ENCODE peak calls at places on chromosomes 2 and 18, in six cellular contexts. J is thoracic aorta; X is CD4-positive, CD25-positive, alpha-beta regulatory T cell; O is endodermal cell; G is cardiac muscle cell; I is fibroblast of lung. U is an unnamed sample.
A peak's percentile ranks its signal among the peaks of the same experiment; 100 is the strongest.

GRCh38 chr2:160490760-160491367 is 2.7 kb downstream of the RBMS1 start:
- DNase-seq in J (no peak), X (no peak), O (no peak), G (no peak), I (peak; percentile 28), U (no peak)

GRCh38 chr2:56940054-56940453 is 756.3 kb downstream of the CCDC85A start:
- DNase-seq in J (no peak), X (no peak), O (no peak), G (no peak), I (no peak), U (no peak)

GRCh38 chr2:28451793-28452533 is 43.9 kb upstream of the PLB1 start:
- DNase-seq in J (no peak), X (no peak), O (no peak), G (no peak), I (no peak), U (no peak)

GRCh38 chr2:25274868-25275574 is 66.7 kb downstream of the DNMT3A start:
- DNase-seq in J (no peak), X (peak; percentile 19), O (no peak), G (peak; percentile 60), I (no peak), U (peak; percentile 55)

GRCh38 chr2:159939946-159940345 is 122.5 kb downstream of the PLA2R1 start:
- DNase-seq in J (no peak), X (peak; percentile 4), O (no peak), G (peak; percentile 45), I (peak; percentile 51), U (no peak)

GRCh38 chr2:127572841-127573240 is 37.4 kb downstream of the MYO7B start:
- DNase-seq in J (no peak), X (no peak), O (peak; percentile 3), G (no peak), I (no peak), U (no peak)

GRCh38 chr2:30359644-30360167 is 87.3 kb upstream of the LCLAT1 start:
- DNase-seq in J (no peak), X (no peak), O (no peak), G (peak; percentile 87), I (peak; percentile 71), U (no peak)

GRCh38 chr2:238811765-238812164 is 36.1 kb upstream of the TWIST2 start:
- DNase-seq in J (no peak), X (no peak), O (no peak), G (peak; percentile 19), I (no peak), U (no peak)

GRCh38 chr2:105536175-105536574 is 137.3 kb upstream of the FHL2 start:
- DNase-seq in J (no peak), X (no peak), O (peak; percentile 6), G (no peak), I (no peak), U (no peak)

GRCh38 chr2:219997341-219997851 is 370.0 kb downstream of the SLC4A3 start:
- DNase-seq in J (no peak), X (no peak), O (peak; percentile 92), G (peak; percentile 64), I (peak; percentile 50), U (no peak)

GRCh38 chr2:26668041-26668440 is 24.5 kb upstream of the KCNK3 start:
- DNase-seq in J (no peak), X (no peak), O (peak; percentile 18), G (no peak), I (no peak), U (no peak)

GRCh38 chr18:9413586-9413985 is 61.7 kb upstream of the RALBP1 start:
- DNase-seq in J (no peak), X (no peak), O (no peak), G (peak; percentile 76), I (peak; percentile 83), U (no peak)

GRCh38 chr2:229725716-229726346 is 11.5 kb upstream of the DNER start:
- DNase-seq in J (no peak), X (no peak), O (no peak), G (peak; percentile 64), I (peak; percentile 91), U (no peak)

GRCh38 chr18:74532511-74533025 is 1.7 kb upstream of the CNDP1 start:
- DNase-seq in J (no peak), X (no peak), O (peak; percentile 43), G (no peak), I (no peak), U (no peak)

GRCh38 chr2:95377724-95378123 is 24.8 kb upstream of the FAHD2A start:
- DNase-seq in J (no peak), X (no peak), O (peak; percentile 37), G (no peak), I (no peak), U (no peak)

GRCh38 chr2:240701091-240701735 is 9.5 kb downstream of the AQP12A start:
- DNase-seq in J (no peak), X (no peak), O (no peak), G (no peak), I (no peak), U (no peak)

GRCh38 chr2:241565413-241565812 is 6.9 kb downstream of the BOK start:
- DNase-seq in J (no peak), X (no peak), O (peak; percentile 49), G (no peak), I (no peak), U (no peak)

GRCh38 chr2:207768891-207769596 is 662 bp downstream of the FZD5 start:
- DNase-seq in J (no peak), X (peak; percentile 20), O (peak; percentile 79), G (peak; percentile 37), I (peak; percentile 38), U (no peak)

GRCh38 chr2:156526950-156527636 is 90.9 kb downstream of the GPD2 start:
- DNase-seq in J (no peak), X (no peak), O (no peak), G (no peak), I (no peak), U (no peak)

GRCh38 chr2:170146784-170147183 is 31.2 kb upstream of the MYO3B start:
- DNase-seq in J (no peak), X (no peak), O (no peak), G (no peak), I (no peak), U (no peak)

GRCh38 chr2:71126957-71127356 is 3.1 kb downstream of the MCEE start:
- DNase-seq in J (no peak), X (no peak), O (no peak), G (no peak), I (no peak), U (no peak)
- H3K4me3 ChIP-seq in J (no peak overlapping the region), X (no peak overlapping the region), O (no peak overlapping the region), G (no peak overlapping the region), I (no peak overlapping the region), U (no peak overlapping the region)

GRCh38 chr2:101560780-101561315 is 85.9 kb upstream of the RFX8 start:
- DNase-seq in J (no peak), X (no peak), O (no peak), G (no peak), I (no peak), U (no peak)
- H3K36me3 ChIP-seq in J (no peaks in the 10 kb centered on the region), X (no peaks in the 10 kb centered on the region), O (no peaks in the 10 kb centered on the region), G (no peaks in the 10 kb centered on the region), I (no peaks in the 10 kb centered on the region), U (no peaks in the 10 kb centered on the region)

GRCh38 chr2:32262105-32262504 is 2.6 kb downstream of the NLRC4 start:
- DNase-seq in J (no peak), X (no peak), O (no peak), G (no peak), I (no peak), U (no peak)

DNA sequence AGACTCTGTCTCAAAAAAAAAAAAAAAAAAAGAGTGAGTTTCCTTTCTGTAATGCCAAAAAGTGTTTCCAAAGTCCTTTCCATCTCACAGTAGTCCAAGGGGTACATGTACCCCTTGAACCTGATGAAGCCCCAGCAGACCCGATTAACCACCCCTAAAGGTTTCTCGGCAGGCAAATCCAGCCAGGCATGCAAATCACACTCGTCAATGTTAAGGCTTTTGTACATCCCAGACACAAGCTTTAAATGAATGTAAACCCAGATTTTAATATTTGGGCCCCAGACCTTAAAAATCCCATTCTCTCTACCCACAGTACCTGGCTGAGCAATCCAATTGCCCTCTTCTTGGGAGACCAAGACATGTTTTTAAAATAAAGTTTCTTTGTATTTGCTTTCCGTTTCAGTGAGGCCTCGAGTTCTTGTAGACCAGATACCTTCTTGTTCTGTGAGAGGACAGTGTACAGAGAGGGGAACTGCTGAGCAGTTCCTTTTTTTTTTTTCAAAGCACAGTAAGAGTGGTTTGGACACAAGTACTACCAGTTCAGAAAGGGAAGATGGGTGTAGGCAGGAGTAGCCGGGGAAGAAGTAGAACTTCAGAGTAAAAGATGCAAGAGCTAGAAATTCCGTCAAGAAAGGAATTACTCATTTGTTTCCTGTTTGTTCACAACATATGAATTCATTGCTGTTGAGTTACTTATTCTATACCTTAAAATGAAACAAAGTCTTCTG is at the start of gene NLRC4:
- DNase-seq in J (no peak), X (no peak), O (no peak), G (no peak), I (no peak), U (no peak)
- H3K4me1 ChIP-seq in J (peaks cover 8% of the 10 kb centered on the region), X (peaks cover 5% of the 10 kb centered on the region), O (no peaks in the 10 kb centered on the region), G (no peaks in the 10 kb centered on the region), I (no peaks in the 10 kb centered on the region), U (no peaks in the 10 kb centered on the region)

DNA sequence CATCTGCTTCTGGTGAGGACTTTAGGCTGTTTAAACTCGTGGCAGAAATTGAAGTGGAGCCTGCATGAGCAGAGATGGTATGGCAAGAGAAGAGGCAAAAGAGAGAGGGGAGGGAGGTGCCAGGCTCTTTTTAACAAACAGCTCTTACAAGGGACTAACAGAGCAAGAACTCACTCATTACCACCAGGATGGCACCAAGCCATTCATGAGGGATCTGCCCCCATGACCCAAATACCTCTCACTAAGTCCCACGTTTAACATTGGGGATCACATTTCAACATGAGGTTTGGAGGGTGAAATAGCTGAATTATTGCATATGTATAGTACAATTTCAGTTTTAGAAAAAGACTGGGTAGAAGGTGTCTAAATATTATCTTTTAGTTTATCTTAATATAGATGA is 86.9 kb downstream of the GULP1 start:
- DNase-seq in J (no peak), X (no peak), O (no peak), G (no peak), I (peak; percentile 15), U (no peak)
- H3K4me3 ChIP-seq in J (no peak overlapping the region), X (no peak overlapping the region), O (no peak overlapping the region), G (no peak overlapping the region), I (no peak overlapping the region), U (no peak overlapping the region)

DNA sequence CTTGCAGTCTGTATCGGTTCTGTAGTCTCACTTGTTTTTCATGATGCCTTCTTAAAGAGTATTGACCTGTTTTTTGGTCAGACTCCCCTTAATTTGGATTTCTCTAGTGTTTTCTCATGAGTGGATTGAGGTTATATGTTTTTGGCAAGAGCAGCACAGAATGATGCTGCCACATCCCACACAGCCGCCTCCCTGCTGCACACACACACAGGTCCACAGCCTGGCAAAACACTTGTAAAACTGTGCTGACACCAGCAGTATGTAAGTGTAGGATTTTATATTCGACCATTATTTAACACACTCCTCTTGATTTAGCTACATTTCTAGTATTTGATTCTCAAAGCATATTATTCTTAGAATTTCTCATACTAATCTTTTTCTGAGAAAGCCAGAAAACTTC is 68.1 kb downstream of the ITGB1BP1 start:
- DNase-seq in J (no peak), X (no peak), O (no peak), G (no peak), I (no peak), U (no peak)
- H3K36me3 ChIP-seq in J (peaks cover 60% of the 10 kb centered on the region), X (no peaks in the 10 kb centered on the region), O (peaks cover 15% of the 10 kb centered on the region), G (no peaks in the 10 kb centered on the region), I (peaks cover 6% of the 10 kb centered on the region), U (no peaks in the 10 kb centered on the region)

DNA sequence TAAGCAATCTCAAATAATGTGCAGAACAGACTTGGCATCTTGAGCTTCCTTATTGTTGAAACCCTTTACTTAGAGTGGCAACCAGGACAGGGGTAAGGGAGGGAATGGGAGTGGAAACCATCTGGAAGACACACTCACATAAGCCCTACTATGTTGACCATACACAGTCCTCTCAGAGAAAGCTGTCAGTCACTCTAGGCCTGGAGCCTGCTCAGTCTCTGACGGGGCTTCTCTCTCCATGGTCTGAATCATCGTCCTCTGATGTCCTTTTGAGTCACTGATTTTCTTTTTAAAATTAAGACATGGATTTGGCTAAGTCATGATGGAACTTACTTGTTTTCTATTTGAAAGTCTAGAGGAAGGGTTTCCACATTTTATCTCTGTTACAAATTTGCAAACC is 74.0 kb downstream of the MYO1B start:
- DNase-seq in J (no peak), X (no peak), O (no peak), G (no peak), I (peak; percentile 48), U (no peak)
- H3K4me1 ChIP-seq in J (peaks cover 46% of the 10 kb centered on the region), X (no peaks in the 10 kb centered on the region), O (peaks cover 29% of the 10 kb centered on the region), G (peaks cover 3% of the 10 kb centered on the region), I (peaks cover 34% of the 10 kb centered on the region), U (peaks cover 8% of the 10 kb centered on the region)

U was measured in effector memory CD4-positive, alpha-beta T cell.